ENCODE peak calls at places on chromosomes 3 and 15, in six cellular contexts. D is spleen, C is esophagus squamous epithelium, V is HCT116, G is heart left ventricle, T is sigmoid colon. H is an unnamed sample.

GRCh38 chr15:99486371-99487336 is 79.1 kb upstream of the MEF2A start:
- DNase-seq in D (peak; percentile 89), C (no peak), V (peak; percentile 10), G (peak; percentile 94), T (peak; percentile 88), H (peak; percentile 96)

GRCh38 chr15:63908986-63909385 is 75.2 kb upstream of the HERC1 start:
- DNase-seq in D (no peak), C (no peak), V (no peak), G (no peak), T (no peak), H (no peak)

GRCh38 chr3:54572197-54572895 is 355.5 kb downstream of the LRTM1 start:
- DNase-seq in D (no peak), C (no peak), V (no peak), G (no peak), T (no peak), H (peak; percentile 14)

GRCh38 chr3:121974601-121975111 is 47.4 kb downstream of the ILDR1 start:
- DNase-seq in D (no peak), C (no peak), V (no peak), G (no peak), T (no peak), H (no peak)

GRCh38 chr15:73081321-73081958 is 29.2 kb downstream of the NEO1 start:
- DNase-seq in D (no peak), C (no peak), V (peak; percentile 54), G (no peak), T (no peak), H (peak; percentile 27)

GRCh38 chr3:182697345-182697919 is 95.9 kb upstream of the ATP11B start:
- DNase-seq in D (no peak), C (no peak), V (no peak), G (no peak), T (no peak), H (no peak)

GRCh38 chr3:84742915-84743314 is 215.9 kb upstream of the CADM2 start:
- DNase-seq in D (no peak), C (no peak), V (no peak), G (no peak), T (no peak), H (no peak)

GRCh38 chr3:179703816-179704215 is 51.0 kb downstream of the USP13 start:
- DNase-seq in D (no peak), C (no peak), V (no peak), G (no peak), T (no peak), H (no peak)

GRCh38 chr3:39383190-39383912 is at the start of gene SLC25A38:
- DNase-seq in D (peak; percentile 96), C (no peak), V (peak; percentile 83), G (peak; percentile 80), T (peak; percentile 91), H (peak; percentile 71)

GRCh38 chr15:70491183-70491621 is 272.2 kb downstream of the UACA start:
- DNase-seq in D (peak; percentile 85), C (no peak), V (no peak), G (no peak), T (no peak), H (no peak)

GRCh38 chr3:155018621-155019330 is 61.3 kb upstream of the MME start:
- DNase-seq in D (no peak), C (no peak), V (no peak), G (no peak), T (no peak), H (no peak)

GRCh38 chr15:78067328-78068241 is 9.9 kb downstream of the TBC1D2B start:
- DNase-seq in D (no peak), C (no peak), V (no peak), G (no peak), T (peak; percentile 61), H (no peak)

GRCh38 chr15:32952901-32953889 is 235.4 kb downstream of the GREM1 start:
- DNase-seq in D (no peak), C (no peak), V (no peak), G (no peak), T (no peak), H (no peak)

DNA sequence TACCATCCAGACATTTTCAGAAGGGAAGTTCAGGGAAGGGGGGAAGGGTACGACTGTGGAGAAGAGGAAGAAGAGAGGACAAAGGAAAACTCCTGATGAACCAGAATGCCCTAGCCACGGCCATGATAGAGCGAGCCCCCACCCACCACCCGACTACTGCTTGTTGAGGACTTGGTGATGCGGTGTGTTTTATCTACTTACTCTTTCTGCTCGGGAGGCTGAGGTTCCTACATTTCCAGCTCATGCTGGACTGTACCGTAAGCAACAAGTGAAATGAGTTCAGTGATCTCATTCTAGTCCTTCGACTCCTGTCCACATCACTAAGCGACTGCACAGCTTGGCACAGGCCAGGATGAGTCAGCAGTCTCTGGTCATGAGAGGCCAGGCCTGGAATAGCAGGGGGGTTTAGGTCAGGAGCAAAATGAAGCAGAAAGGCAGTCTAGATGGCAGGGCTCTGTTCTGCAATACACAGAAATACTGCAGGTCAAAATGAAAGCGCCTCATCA is 330.9 kb downstream of the TIGIT start:
- DNase-seq in D (peak; percentile 83), C (no peak), V (peak; percentile 87), G (peak; percentile 98), T (peak; percentile 98), H (peak; percentile 92)
- TF ChIP-seq POLR2A in D (no peak), C (no peak), V (no peak), G (no peak), T (peak; percentile 68), H (no peak)

DNA sequence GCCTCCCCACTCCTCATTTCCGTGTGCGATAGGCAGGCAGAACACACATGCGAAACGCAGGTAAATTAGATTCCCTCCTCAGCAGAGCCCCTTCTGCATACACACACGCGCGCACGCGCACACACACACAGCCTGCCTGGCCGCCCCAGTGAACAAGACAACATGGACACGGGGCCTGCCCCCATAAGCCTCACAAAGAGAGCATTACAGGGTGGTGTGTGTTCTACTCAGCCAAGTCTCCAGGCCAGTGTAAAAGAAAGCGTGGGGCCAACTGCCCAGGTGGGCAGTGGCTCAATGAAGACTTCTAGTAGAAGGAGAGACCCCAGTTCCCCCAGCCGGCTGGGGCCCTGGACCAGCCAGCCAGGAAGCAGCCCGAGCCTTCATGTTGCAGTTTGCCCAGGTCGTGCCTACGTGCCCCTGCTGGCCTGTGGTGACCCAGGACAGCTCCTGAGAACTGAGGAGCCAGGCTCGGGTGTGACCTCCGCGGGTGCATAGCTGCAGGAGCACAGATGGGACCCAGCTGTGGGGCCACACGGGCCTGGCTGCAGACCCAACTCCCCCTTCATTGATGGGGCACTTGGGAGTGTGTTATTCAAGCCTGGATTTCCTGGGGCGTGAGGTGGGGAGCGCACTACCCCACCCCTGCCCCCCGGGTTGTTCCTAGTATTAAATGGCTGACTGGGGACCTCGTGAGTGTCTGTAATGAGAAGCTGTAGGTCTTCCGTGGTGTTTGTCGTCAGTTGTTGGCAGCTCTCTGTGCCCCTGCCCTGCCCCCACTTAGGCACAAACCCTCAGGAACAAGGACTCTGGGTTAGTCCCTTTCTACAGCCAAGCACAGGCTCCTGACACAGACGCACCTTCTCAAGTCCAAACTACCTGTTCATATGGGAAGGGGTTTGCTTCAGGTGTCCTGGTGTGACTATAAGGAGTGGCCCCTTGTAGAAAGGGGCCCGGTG is 39.3 kb downstream of the IDH2 start:
- DNase-seq in D (no peak), C (no peak), V (no peak), G (no peak), T (no peak), H (no peak)
- TF ChIP-seq POLR2A in D (no peak), C (no peak), V (no peak), G (no peak), T (no peak), H (no peak)

GRCh38 chr3:158711886-158712285 is 20.4 kb downstream of the RARRES1 start:
- DNase-seq in D (no peak), C (no peak), V (no peak), G (no peak), T (no peak), H (no peak)

GRCh38 chr3:158713094-158713499 is 19.2 kb downstream of the RARRES1 start:
- DNase-seq in D (no peak), C (no peak), V (no peak), G (peak; percentile 59), T (no peak), H (peak; percentile 68)

GRCh38 chr3:158712443-158712842 is 19.8 kb downstream of the RARRES1 start:
- DNase-seq in D (no peak), C (no peak), V (no peak), G (no peak), T (no peak), H (no peak)

GRCh38 chr3:158710601-158711000 is 21.7 kb downstream of the RARRES1 start:
- DNase-seq in D (no peak), C (no peak), V (no peak), G (no peak), T (no peak), H (no peak)

DNA sequence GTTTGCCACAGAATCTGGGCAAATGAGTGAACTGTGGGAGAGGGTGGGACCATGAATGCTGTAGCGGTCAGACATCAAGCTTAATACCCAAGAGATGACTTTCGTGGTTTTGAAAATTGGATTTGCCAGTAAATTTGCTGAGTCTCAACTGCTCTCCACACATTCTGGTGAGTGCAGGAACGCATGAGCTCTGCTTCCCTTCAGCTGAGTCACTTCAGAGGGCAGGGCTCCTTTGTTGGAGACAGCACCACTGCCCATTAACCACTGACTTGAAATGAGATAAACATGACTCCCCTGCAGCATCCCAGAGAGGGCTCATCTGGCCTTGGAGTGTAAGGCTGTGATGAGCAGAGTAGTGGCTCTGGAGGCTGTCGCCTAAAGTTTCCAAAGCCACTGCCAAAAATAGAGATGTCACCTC is 22.6 kb downstream of the RARRES1 start:
- DNase-seq in D (no peak), C (no peak), V (no peak), G (no peak), T (no peak), H (no peak)
- TF ChIP-seq POLR2A in D (no peak), C (no peak), V (no peak), G (no peak), T (no peak), H (no peak)

DNA sequence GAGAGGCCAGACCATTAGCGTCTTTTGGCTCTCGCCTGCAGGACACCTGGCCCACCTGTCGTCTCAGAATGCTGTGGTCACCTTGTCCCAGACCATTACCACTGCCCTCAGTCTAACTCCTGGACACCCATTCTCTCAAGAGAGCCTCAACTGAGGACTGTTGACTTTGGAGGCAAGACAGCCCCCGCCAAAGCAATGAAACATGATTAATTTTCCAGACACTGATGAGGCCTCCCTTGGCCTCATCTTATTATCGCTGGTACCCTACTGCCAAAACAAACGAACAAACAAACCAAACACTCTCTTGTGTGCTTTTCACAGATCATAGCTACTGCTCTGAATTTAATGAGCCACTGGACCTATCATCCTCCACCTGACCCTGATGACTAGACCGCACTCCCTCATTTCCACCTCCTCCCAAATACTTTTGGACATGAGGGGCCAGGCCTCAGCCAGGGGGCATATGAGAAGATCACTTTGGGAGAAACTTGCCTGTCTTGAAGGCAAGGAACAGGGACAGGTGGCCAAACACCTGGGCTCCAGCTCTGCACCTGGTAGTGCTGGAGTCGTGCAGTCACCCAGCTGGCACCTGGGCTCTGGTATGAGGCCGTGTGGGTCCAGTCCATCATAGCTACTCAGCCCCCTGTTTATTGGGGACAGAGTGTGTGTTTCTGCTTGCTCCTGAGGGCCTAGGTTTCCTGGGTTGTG is 27.6 kb downstream of the ALS2CL start:
- DNase-seq in D (peak; percentile 28), C (no peak), V (no peak), G (no peak), T (peak; percentile 45), H (no peak)
- TF ChIP-seq POLR2A in D (no peak), C (no peak), V (no peak), G (no peak), T (no peak), H (no peak)